ENCODE peak calls at places on chromosomes 4 and X, in four cellular contexts. One of them, this sample, is unnamed.
A peak's percentile ranks its signal among the peaks of the same experiment; 100 is the strongest.

GRCh38 chrX:47643926-47644325 is 6.4 kb downstream of the ELK1 start:
- DNase-seq in GM12878: no peak
- DNase-seq in K562: no peak
- DNase-seq in HepG2: no peak
- DNase-seq in this sample: no peak

GRCh38 chrX:151973851-151974335 is 583 bp downstream of the GABRE start:
- DNase-seq in GM12878: no peak
- DNase-seq in HepG2: no peak
- DNase-seq in K562: peak; percentile 38
- DNase-seq in this sample: peak; percentile 15

GRCh38 chr4:55125763-55126541 is 557 bp upstream of the KDR start:
- DNase-seq in GM12878: no peak
- DNase-seq in HepG2: no peak
- DNase-seq in K562: no peak
- DNase-seq in this sample: peak; percentile 41

GRCh38 chr4:120399846-120400245 is 333.2 kb upstream of the MAD2L1 start:
- DNase-seq in HepG2: no peak
- DNase-seq in K562: no peak
- DNase-seq in GM12878: no peak
- DNase-seq in this sample: no peak

GRCh38 chr4:48067536-48067935 is 51.0 kb downstream of the NIPAL1 start:
- DNase-seq in GM12878: no peak
- DNase-seq in K562: no peak
- DNase-seq in HepG2: no peak
- DNase-seq in this sample: no peak

GRCh38 chr4:174120446-174121142 is 162.9 kb downstream of the FBXO8 start:
- DNase-seq in GM12878: no peak
- DNase-seq in HepG2: peak; percentile 62
- DNase-seq in K562: peak; percentile 59
- DNase-seq in this sample: peak; percentile 41

GRCh38 chrX:49174723-49175122 is 3.0 kb downstream of the PLP2 start:
- DNase-seq in K562: peak; percentile 41
- DNase-seq in GM12878: no peak
- DNase-seq in HepG2: no peak
- DNase-seq in this sample: no peak

GRCh38 chr4:184232212-184232611 is 14.5 kb upstream of the ENPP6 start:
- DNase-seq in HepG2: peak; percentile 68
- DNase-seq in K562: no peak
- DNase-seq in GM12878: no peak
- DNase-seq in this sample: no peak

GRCh38 chrX:67604979-67605703 is 61.3 kb downstream of the AR start:
- DNase-seq in K562: no peak
- DNase-seq in HepG2: no peak
- DNase-seq in GM12878: no peak
- DNase-seq in this sample: no peak

GRCh38 chrX:20325786-20326388 is 59.2 kb upstream of the RPS6KA3 start:
- DNase-seq in K562: no peak
- DNase-seq in HepG2: no peak
- DNase-seq in GM12878: no peak
- DNase-seq in this sample: no peak

GRCh38 chr4:2186133-2186864 is 55.6 kb downstream of the HAUS3 start:
- DNase-seq in HepG2: peak; percentile 57
- DNase-seq in GM12878: no peak
- DNase-seq in K562: no peak
- DNase-seq in this sample: peak; percentile 68

GRCh38 chrX:14777484-14777883 is 95.4 kb downstream of the FANCB start:
- DNase-seq in GM12878: no peak
- DNase-seq in HepG2: no peak
- DNase-seq in K562: no peak
- DNase-seq in this sample: no peak

GRCh38 chr4:125369098-125369497 is 54.3 kb downstream of the FAT4 start:
- DNase-seq in GM12878: no peak
- DNase-seq in HepG2: no peak
- DNase-seq in K562: no peak
- DNase-seq in this sample: no peak

GRCh38 chr4:37463457-37463856 is 218.9 kb downstream of the NWD2 start:
- DNase-seq in GM12878: no peak
- DNase-seq in HepG2: no peak
- DNase-seq in K562: no peak
- DNase-seq in this sample: peak; percentile 16

GRCh38 chr4:147528054-147528453 is 47.2 kb downstream of the EDNRA start:
- DNase-seq in K562: no peak
- DNase-seq in HepG2: no peak
- DNase-seq in GM12878: no peak
- DNase-seq in this sample: no peak

GRCh38 chr4:144734522-144734921 is 88.6 kb downstream of the HHIP start:
- DNase-seq in K562: no peak
- DNase-seq in GM12878: no peak
- DNase-seq in HepG2: no peak
- DNase-seq in this sample: peak; percentile 23

GRCh38 chrX:1493877-1494510 is 41.3 kb upstream of the ASMTL start:
- DNase-seq in HepG2: no peak
- DNase-seq in GM12878: no peak
- DNase-seq in K562: no peak
- DNase-seq in this sample: no peak

GRCh38 chrX:3046253-3046909 is 5.1 kb downstream of the ARSF start:
- DNase-seq in HepG2: no peak
- DNase-seq in GM12878: no peak
- DNase-seq in K562: no peak
- DNase-seq in this sample: no peak

GRCh38 chrX:19709812-19710518 is 177.4 kb downstream of the SH3KBP1 start:
- DNase-seq in GM12878: no peak
- DNase-seq in HepG2: no peak
- DNase-seq in K562: no peak
- DNase-seq in this sample: no peak

GRCh38 chr4:166092797-166093196 is 219.8 kb downstream of the TLL1 start:
- DNase-seq in GM12878: no peak
- DNase-seq in K562: no peak
- DNase-seq in HepG2: no peak
- DNase-seq in this sample: no peak

GRCh38 chr4:108651068-108651794 is 832 bp downstream of the OSTC start:
- DNase-seq in GM12878: no peak
- DNase-seq in K562: peak; percentile 46
- DNase-seq in HepG2: peak; percentile 60
- DNase-seq in this sample: no peak

GRCh38 chr4:23999714-24000113 is 109.9 kb upstream of the PPARGC1A start:
- DNase-seq in GM12878: no peak
- DNase-seq in K562: no peak
- DNase-seq in HepG2: no peak
- DNase-seq in this sample: no peak

GRCh38 chrX:17552251-17552650 is 177.3 kb downstream of the NHS start:
- DNase-seq in K562: no peak
- DNase-seq in GM12878: no peak
- DNase-seq in HepG2: no peak
- DNase-seq in this sample: no peak

GRCh38 chr4:43651991-43652390 is 759.5 kb downstream of the GRXCR1 start:
- DNase-seq in K562: no peak
- DNase-seq in GM12878: no peak
- DNase-seq in HepG2: no peak
- DNase-seq in this sample: no peak

GRCh38 chr4:87654487-87655044 is 4.5 kb downstream of the DMP1 start:
- DNase-seq in HepG2: no peak
- DNase-seq in GM12878: no peak
- DNase-seq in K562: no peak
- DNase-seq in this sample: no peak

GRCh38 chr4:145179201-145179860 is 1.1 kb downstream of the OTUD4 start:
- DNase-seq in GM12878: peak; percentile 65
- DNase-seq in HepG2: peak; percentile 21
- DNase-seq in K562: peak; percentile 77
- DNase-seq in this sample: peak; percentile 36

GRCh38 chrX:37047776-37048175 is 39.6 kb downstream of the FAM47C start:
- DNase-seq in K562: no peak
- DNase-seq in HepG2: no peak
- DNase-seq in GM12878: no peak
- DNase-seq in this sample: no peak

GRCh38 chr4:1993169-1993516 is 15.6 kb downstream of the NELFA start:
- DNase-seq in HepG2: no peak
- DNase-seq in K562: no peak
- DNase-seq in GM12878: no peak
- DNase-seq in this sample: no peak

GRCh38 chr4:145324161-145324560 is 143.8 kb upstream of the OTUD4 start:
- DNase-seq in K562: no peak
- DNase-seq in HepG2: no peak
- DNase-seq in GM12878: no peak
- DNase-seq in this sample: no peak

GRCh38 chr4:5959221-5959982 is 58.8 kb downstream of the C4orf50 start:
- DNase-seq in GM12878: no peak
- DNase-seq in HepG2: no peak
- DNase-seq in K562: no peak
- DNase-seq in this sample: no peak

GRCh38 chr4:81516241-81516640 is 44.5 kb upstream of the RASGEF1B start:
- DNase-seq in HepG2: no peak
- DNase-seq in GM12878: no peak
- DNase-seq in K562: no peak
- DNase-seq in this sample: no peak

GRCh38 chrX:111168314-111168713 is 72.3 kb downstream of the PAK3 start:
- DNase-seq in GM12878: no peak
- DNase-seq in K562: peak; percentile 3
- DNase-seq in HepG2: peak; percentile 0
- DNase-seq in this sample: peak; percentile 11

GRCh38 chr4:69773443-69773842 is 13.0 kb upstream of the SULT1B1 start:
- DNase-seq in GM12878: no peak
- DNase-seq in HepG2: no peak
- DNase-seq in K562: no peak
- DNase-seq in this sample: no peak

GRCh38 chrX:44305921-44306320 is 37.6 kb downstream of the EFHC2 start:
- DNase-seq in GM12878: no peak
- DNase-seq in K562: no peak
- DNase-seq in HepG2: no peak
- DNase-seq in this sample: no peak

GRCh38 chr4:44425614-44426208 is 22.9 kb downstream of the KCTD8 start:
- DNase-seq in K562: no peak
- DNase-seq in GM12878: no peak
- DNase-seq in HepG2: no peak
- DNase-seq in this sample: peak; percentile 49

GRCh38 chr4:38241541-38241940 is 281.3 kb downstream of the PTTG2 start:
- DNase-seq in GM12878: no peak
- DNase-seq in HepG2: no peak
- DNase-seq in K562: no peak
- DNase-seq in this sample: no peak

GRCh38 chrX:23756165-23756564 is 13.1 kb upstream of the ACOT9 start:
- DNase-seq in HepG2: peak; percentile 37
- DNase-seq in GM12878: peak; percentile 50
- DNase-seq in K562: peak; percentile 66
- DNase-seq in this sample: peak; percentile 56
- TF ChIP-seq USF2 in HepG2: no peak
- TF ChIP-seq USF2 in GM12878: no peak
- TF ChIP-seq USF2 in K562: no peak
- TF ChIP-seq USF2 in this sample: no peak

DNA sequence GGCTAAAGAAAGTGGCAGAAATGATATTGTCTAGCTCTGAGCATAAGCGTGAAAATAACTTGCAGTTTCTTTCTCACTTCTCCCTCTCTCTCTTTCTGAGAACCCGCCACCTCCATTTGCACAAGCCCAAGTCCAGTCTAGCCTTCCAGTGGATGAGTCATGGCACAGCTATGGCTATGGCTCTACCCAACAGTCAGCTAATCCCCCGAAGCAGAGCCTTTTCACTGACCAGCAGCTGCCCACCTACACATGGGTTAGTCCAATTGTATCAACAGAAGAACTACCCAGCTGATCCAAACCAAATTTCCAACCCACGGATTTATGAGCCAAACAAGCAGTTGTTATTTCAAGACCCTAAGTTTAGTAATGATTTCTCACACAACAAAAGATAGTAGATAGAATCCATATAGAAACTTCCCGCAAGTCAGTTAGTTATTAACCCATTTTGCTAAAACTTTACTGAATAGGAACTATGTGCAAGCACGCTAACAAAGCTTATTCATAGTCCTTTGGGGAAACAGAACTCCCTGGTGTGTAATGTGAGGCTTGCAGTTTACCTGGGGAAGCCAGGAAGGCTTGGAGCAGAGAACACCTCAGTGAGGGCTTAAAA is 282.3 kb downstream of the INPP4B start:
- DNase-seq in GM12878: peak; percentile 19
- DNase-seq in K562: no peak
- DNase-seq in HepG2: no peak
- DNase-seq in this sample: no peak
- TF ChIP-seq CBFB in GM12878: no peak
- TF ChIP-seq CBFB in K562: no peak
- TF ChIP-seq CBFB in HepG2: no peak
- TF ChIP-seq CBFB in this sample: no peak

GRCh38 chr4:41746025-41746439 is 2.5 kb downstream of the PHOX2B start:
- DNase-seq in HepG2: no peak
- DNase-seq in GM12878: no peak
- DNase-seq in K562: no peak
- DNase-seq in this sample: peak; percentile 26

GRCh38 chr4:41748074-41748787 is at the start of gene PHOX2B:
- DNase-seq in K562: no peak
- DNase-seq in GM12878: no peak
- DNase-seq in HepG2: no peak
- DNase-seq in this sample: peak; percentile 33

GRCh38 chr4:41745292-41746024 is 3.1 kb downstream of the PHOX2B start:
- DNase-seq in GM12878: no peak
- DNase-seq in HepG2: no peak
- DNase-seq in K562: no peak
- DNase-seq in this sample: peak; percentile 45

GRCh38 chr4:41747230-41748055 is 1.1 kb downstream of the PHOX2B start:
- DNase-seq in HepG2: no peak
- DNase-seq in GM12878: no peak
- DNase-seq in K562: no peak
- DNase-seq in this sample: peak; percentile 33

GRCh38 chr4:41746440-41747229 is 1.9 kb downstream of the PHOX2B start:
- DNase-seq in K562: no peak
- DNase-seq in HepG2: no peak
- DNase-seq in GM12878: no peak
- DNase-seq in this sample: peak; percentile 32
- TF ChIP-seq USF2 in K562: no peak
- TF ChIP-seq USF2 in HepG2: no peak
- TF ChIP-seq USF2 in GM12878: no peak
- TF ChIP-seq USF2 in this sample: no peak

GRCh38 chr4:100682477-100683218 is 164.8 kb upstream of the EMCN start:
- DNase-seq in GM12878: no peak
- DNase-seq in K562: no peak
- DNase-seq in HepG2: no peak
- DNase-seq in this sample: peak; percentile 15

GRCh38 chr4:100681289-100681688 is 163.5 kb upstream of the EMCN start:
- DNase-seq in GM12878: no peak
- DNase-seq in HepG2: no peak
- DNase-seq in K562: no peak
- DNase-seq in this sample: no peak

GRCh38 chr4:100679926-100680325 is 162.1 kb upstream of the EMCN start:
- DNase-seq in HepG2: no peak
- DNase-seq in GM12878: no peak
- DNase-seq in K562: no peak
- DNase-seq in this sample: no peak
- TF ChIP-seq CBFB in HepG2: no peak
- TF ChIP-seq CBFB in GM12878: no peak
- TF ChIP-seq CBFB in K562: no peak
- TF ChIP-seq CBFB in this sample: no peak